ENCODE peak calls at places on chromosomes 4 and X, in eight cellular contexts. G is prostate gland, L is ovary, W is IMR-90, B is HCT116, F is body of pancreas, V is upper lobe of left lung, U is A549. K is an unnamed sample.

GRCh38 chr4:138275946-138276621 is 33.9 kb upstream of the SLC7A11 start:
- DNase-seq in G (no peak), L (no peak), W (peak; percentile 91), B (no peak), F (no peak), V (no peak), U (peak; percentile 68), K (no peak)

GRCh38 chrX:132786217-132786616 is 172.2 kb downstream of the HS6ST2 start:
- DNase-seq in G (no peak), L (no peak), W (no peak), B (no peak), F (no peak), V (no peak), U (no peak), K (no peak)

GRCh38 chr4:156633846-156634245 is 337.8 kb downstream of the PDGFC start:
- DNase-seq in G (no peak), L (no peak), W (no peak), B (no peak), F (no peak), V (no peak), U (no peak), K (no peak)

GRCh38 chrX:48468693-48469691 is 1.1 kb downstream of the SLC38A5 start:
- DNase-seq in G (no peak), L (no peak), W (no peak), B (no peak), F (no peak), V (no peak), U (no peak), K (no peak)

GRCh38 chr4:183599284-183599683 is 59.7 kb downstream of the RWDD4 start:
- DNase-seq in G (no peak), L (no peak), W (no peak), B (no peak), F (no peak), V (no peak), U (no peak), K (no peak)

GRCh38 chr4:122003335-122003734 is 51.5 kb upstream of the TRPC3 start:
- DNase-seq in G (peak; percentile 4), L (no peak), W (no peak), B (peak; percentile 42), F (peak; percentile 9), V (no peak), U (peak; percentile 65), K (no peak)

GRCh38 chrX:149962859-149963757 is 24.8 kb upstream of the EOLA2 start:
- DNase-seq in G (peak; percentile 28), L (peak; percentile 54), W (peak; percentile 69), B (peak; percentile 45), F (peak; percentile 69), V (peak; percentile 62), U (peak; percentile 69), K (no peak)

GRCh38 chrX:75784689-75785491 is at the start of gene MAGEE2:
- DNase-seq in G (no peak), L (no peak), W (no peak), B (no peak), F (peak; percentile 3), V (no peak), U (peak; percentile 14), K (no peak)

GRCh38 chrX:85685843-85686242 is 306.4 kb upstream of the POF1B start:
- DNase-seq in G (no peak), L (no peak), W (no peak), B (no peak), F (no peak), V (no peak), U (no peak), K (no peak)

GRCh38 chrX:106933538-106933961 is 13.3 kb downstream of the CLDN2 start:
- DNase-seq in G (no peak), L (peak; percentile 66), W (peak; percentile 52), B (no peak), F (peak; percentile 42), V (no peak), U (peak; percentile 77), K (no peak)

GRCh38 chrX:107442914-107443527 is 6.4 kb upstream of the FRMPD3 start:
- DNase-seq in G (peak; percentile 28), L (no peak), W (no peak), B (no peak), F (no peak), V (no peak), U (no peak), K (no peak)

GRCh38 chr4:169484485-169484884 is 127.9 kb downstream of the NEK1 start:
- DNase-seq in G (no peak), L (no peak), W (peak; percentile 15), B (no peak), F (no peak), V (no peak), U (peak; percentile 3), K (no peak)

GRCh38 chr4:95129708-95130343 is 372.1 kb downstream of the BMPR1B start:
- DNase-seq in G (peak; percentile 25), L (no peak), W (peak; percentile 99), B (peak; percentile 73), F (peak; percentile 54), V (peak; percentile 49), U (peak; percentile 96), K (no peak)

GRCh38 chr4:129378346-129378745 is 282.4 kb downstream of the C4orf33 start:
- DNase-seq in G (no peak), L (no peak), W (no peak), B (no peak), F (no peak), V (no peak), U (no peak), K (no peak)

GRCh38 chr4:7659429-7660175 is 224.9 kb upstream of the PSAPL1 start:
- DNase-seq in G (no peak), L (no peak), W (no peak), B (no peak), F (no peak), V (no peak), U (no peak), K (no peak)
- H3K4me3 ChIP-seq in G (no peak overlapping the region), L (no peak overlapping the region), W (no peak overlapping the region), B (no peak overlapping the region), F (no peak overlapping the region), V (no peak overlapping the region), U (no peak overlapping the region), K (no peak overlapping the region)

GRCh38 chr4:144115519-144115918 is 25.0 kb downstream of the GYPA start:
- DNase-seq in G (no peak), L (no peak), W (no peak), B (no peak), F (no peak), V (no peak), U (no peak), K (no peak)

GRCh38 chr4:144113546-144113945 is 27.0 kb downstream of the GYPA start:
- DNase-seq in G (no peak), L (no peak), W (no peak), B (no peak), F (no peak), V (no peak), U (no peak), K (no peak)
- TF ChIP-seq POLR2A in G (no peak), L (no peak), W (no peak), B (no peak), F (no peak), V (no peak), U (no peak), K (no peak)

GRCh38 chr4:105158837-105159236 is 12.2 kb downstream of the TET2 start:
- DNase-seq in G (no peak), L (peak; percentile 48), W (peak; percentile 56), B (no peak), F (no peak), V (peak; percentile 67), U (no peak), K (no peak)
- H3K4me3 ChIP-seq in G (no peak overlapping the region), L (no peak overlapping the region), W (no peak overlapping the region), B (no peak overlapping the region), F (no peak overlapping the region), V (peak overlapping the region; percentile 30), U (no peak overlapping the region), K (no peak overlapping the region)

GRCh38 chr4:1899149-1900086 is 28.2 kb downstream of the NSD2 start:
- DNase-seq in G (peak; percentile 69), L (peak; percentile 72), W (peak; percentile 78), B (peak; percentile 48), F (peak; percentile 81), V (peak; percentile 79), U (peak; percentile 76), K (peak; percentile 91)
- TF ChIP-seq POLR2A in G (no peak), L (no peak), W (peak; percentile 31), B (no peak), F (no peak), V (no peak), U (no peak), K (no peak)

GRCh38 chr4:143358419-143358818 is 21.7 kb downstream of the GAB1 start:
- DNase-seq in G (no peak), L (no peak), W (no peak), B (no peak), F (no peak), V (no peak), U (no peak), K (no peak)
- H3K4me3 ChIP-seq in G (no peak overlapping the region), L (no peak overlapping the region), W (no peak overlapping the region), B (no peak overlapping the region), F (no peak overlapping the region), V (no peak overlapping the region), U (no peak overlapping the region), K (no peak overlapping the region)

GRCh38 chr4:10117424-10118354 is 1.1 kb upstream of the WDR1 start:
- DNase-seq in G (no peak), L (peak; percentile 71), W (no peak), B (no peak), F (peak; percentile 51), V (peak; percentile 42), U (no peak), K (no peak)
- TF ChIP-seq POLR2A in G (no peak), L (no peak), W (no peak), B (no peak), F (no peak), V (no peak), U (no peak), K (no peak)

K was measured in lower leg skin.